ENCODE peak calls at places on chromosomes 12 and 14, in nine cellular contexts. Y is activated naive CD4-positive, alpha-beta T cell treated with Interleukin-2 at 50 U/mL for 16 hours; V is HTR-8/SVneo; T is activated B cell treated with CpG ODN at 0.5 μM for 24 hours; J is activated CD4-positive, alpha-beta T cell treated with anti-CD3 and anti-CD28 coated beads, Interleukin-2, amount 10 ng/mL, durations not matched to agents 7 days and 5 days; N is stimulated activated CD4-positive, alpha-beta T cell treated with anti-CD3 and anti-CD28 coated beads, Interleukin-4, amount 100 ng/mL, for 48 hours; G is skeletal muscle cell; F is HepG2; L is AG04450. M is an unnamed sample.

GRCh38 chr14:42224053-42224888 is 617.6 kb downstream of the LRFN5 start:
- DNase-seq in T (no peak), N (peak; percentile 17), J (peak; percentile 8), G (peak; percentile 30), Y (peak; percentile 2), L (peak; percentile 38), V (peak; percentile 48), F (peak; percentile 60), M (peak; percentile 60)

GRCh38 chr12:28631831-28632230 is 441.6 kb downstream of the CCDC91 start:
- DNase-seq in L (peak; percentile 27), G (no peak), Y (no peak), J (no peak), N (no peak), V (no peak), F (no peak), T (no peak), M (no peak)

GRCh38 chr12:6725350-6725749 is 1.5 kb downstream of the COPS7A start:
- DNase-seq in F (no peak), V (no peak), Y (no peak), G (no peak), J (no peak), L (no peak), N (no peak), T (no peak), M (no peak)

GRCh38 chr12:92290016-92290685 is 144.5 kb upstream of the BTG1 start:
- DNase-seq in J (no peak), N (no peak), F (no peak), V (peak; percentile 3), T (no peak), Y (no peak), G (no peak), L (no peak), M (no peak)

GRCh38 chr12:77133566-77133965 is 68.2 kb upstream of the E2F7 start:
- DNase-seq in J (peak; percentile 29), F (peak; percentile 4), L (no peak), V (peak; percentile 9), Y (no peak), T (no peak), N (no peak), G (no peak), M (peak; percentile 41)

GRCh38 chr12:53722450-53723041 is 4.7 kb downstream of the CALCOCO1 start:
- DNase-seq in G (no peak), J (no peak), V (no peak), T (no peak), F (no peak), L (peak; percentile 20), Y (no peak), N (no peak), M (no peak)

GRCh38 chr12:18549598-18549997 is 188.2 kb downstream of the PLCZ1 start:
- DNase-seq in T (no peak), G (no peak), Y (no peak), J (no peak), F (no peak), V (no peak), N (no peak), L (no peak), M (no peak)

GRCh38 chr14:48023881-48024280 is 348.5 kb upstream of the MDGA2 start:
- DNase-seq in J (no peak), V (no peak), N (no peak), Y (no peak), G (no peak), L (no peak), T (no peak), F (no peak), M (no peak)

GRCh38 chr14:22614240-22614799 is 16.2 kb downstream of the ABHD4 start:
- DNase-seq in V (peak; percentile 80), G (peak; percentile 95), L (peak; percentile 84), F (peak; percentile 83), Y (no peak), N (no peak), T (no peak), J (no peak), M (peak; percentile 50)

GRCh38 chr14:102058931-102059330 is 27.9 kb downstream of the HSP90AA1 start:
- DNase-seq in V (no peak), J (no peak), F (no peak), G (no peak), Y (no peak), L (no peak), T (no peak), N (no peak), M (no peak)

GRCh38 chr12:62738105-62738504 is 196.8 kb downstream of the PPM1H start:
- DNase-seq in G (no peak), N (no peak), F (no peak), T (no peak), V (no peak), J (no peak), L (no peak), Y (no peak), M (no peak)

GRCh38 chr12:78703820-78704525 is 160.6 kb upstream of the SYT1 start:
- DNase-seq in V (peak; percentile 28), L (peak; percentile 48), F (no peak), Y (no peak), G (peak; percentile 68), N (no peak), T (no peak), J (no peak), M (no peak)

GRCh38 chr12:62692884-62693283 is 226.3 kb downstream of the MON2 start:
- DNase-seq in J (no peak), V (peak; percentile 30), G (peak; percentile 62), T (no peak), N (no peak), Y (no peak), F (no peak), L (no peak), M (no peak)

GRCh38 chr12:6998708-6999451 is 19.4 kb downstream of the LPCAT3 start:
- DNase-seq in Y (no peak), T (no peak), N (no peak), V (no peak), J (no peak), L (no peak), G (no peak), F (peak; percentile 22), M (no peak)

GRCh38 chr12:113895176-113895575 is 70.9 kb downstream of the RBM19 start:
- DNase-seq in L (no peak), T (no peak), G (no peak), Y (no peak), V (no peak), J (no peak), F (no peak), N (no peak), M (no peak)

GRCh38 chr14:102200690-102201368 is 61.1 kb downstream of the WDR20 start:
- DNase-seq in L (no peak), J (no peak), T (no peak), F (no peak), V (no peak), Y (no peak), N (no peak), G (no peak), M (no peak)

GRCh38 chr12:7679251-7680045 is 13.7 kb upstream of the APOBEC1 start:
- DNase-seq in J (no peak), T (no peak), V (no peak), N (no peak), G (no peak), Y (no peak), F (no peak), L (no peak), M (no peak)

GRCh38 chr14:68542346-68542745 is 250.5 kb downstream of the ZFP36L1 start:
- DNase-seq in V (no peak), Y (no peak), J (no peak), F (no peak), N (no peak), T (no peak), L (no peak), G (no peak), M (no peak)

GRCh38 chr12:131487379-131488129 is 223.3 kb upstream of the SFSWAP start:
- DNase-seq in Y (no peak), J (no peak), L (no peak), T (no peak), V (no peak), F (no peak), N (no peak), G (no peak), M (no peak)

GRCh38 chr12:111446044-111446581 is 40.4 kb downstream of the SH2B3 start:
- DNase-seq in Y (no peak), L (peak; percentile 30), J (no peak), G (no peak), F (no peak), V (no peak), T (no peak), N (no peak), M (peak; percentile 77)

M was measured in KBM-7.